ENCODE peak calls at places on chromosome 21, in nine cellular contexts. One of them, this sample, is unnamed.

GRCh38 chr21:26934383-26934782 is 32.5 kb downstream of the ADAMTS5 start:
- DNase-seq in NCI-H446 treated with DMSO at 0.1 percent for 48 hours: no peak
- DNase-seq in fibroblast of the conjunctiva: no peak
- DNase-seq in NCI-H2029 treated with DMSO at 0.1 percent for 48 hours: no peak
- DNase-seq in DND-41: no peak
- DNase-seq in myocyte: no peak
- DNase-seq in fibroblast of lung: no peak
- DNase-seq in A673: no peak
- DNase-seq in hippocampal formation: no peak
- DNase-seq in this sample: no peak

GRCh38 chr21:26405071-26405470 is 168.0 kb downstream of the CYYR1 start:
- DNase-seq in myocyte: peak; percentile 38
- DNase-seq in NCI-H446 treated with DMSO at 0.1 percent for 48 hours: no peak
- DNase-seq in hippocampal formation: no peak
- DNase-seq in NCI-H2029 treated with DMSO at 0.1 percent for 48 hours: no peak
- DNase-seq in fibroblast of the conjunctiva: no peak
- DNase-seq in fibroblast of lung: peak; percentile 55
- DNase-seq in DND-41: no peak
- DNase-seq in A673: peak; percentile 40
- DNase-seq in this sample: no peak

GRCh38 chr21:26572668-26573381 is at the start of gene CYYR1:
- DNase-seq in hippocampal formation: no peak
- DNase-seq in fibroblast of the conjunctiva: no peak
- DNase-seq in fibroblast of lung: peak; percentile 29
- DNase-seq in myocyte: peak; percentile 27
- DNase-seq in A673: peak; percentile 88
- DNase-seq in NCI-H2029 treated with DMSO at 0.1 percent for 48 hours: no peak
- DNase-seq in DND-41: no peak
- DNase-seq in NCI-H446 treated with DMSO at 0.1 percent for 48 hours: peak; percentile 13
- DNase-seq in this sample: no peak

GRCh38 chr21:34915364-34915834 is 133.7 kb downstream of the RUNX1 start:
- DNase-seq in NCI-H2029 treated with DMSO at 0.1 percent for 48 hours: no peak
- DNase-seq in fibroblast of the conjunctiva: no peak
- DNase-seq in hippocampal formation: no peak
- DNase-seq in myocyte: no peak
- DNase-seq in NCI-H446 treated with DMSO at 0.1 percent for 48 hours: no peak
- DNase-seq in DND-41: no peak
- DNase-seq in fibroblast of lung: peak; percentile 78
- DNase-seq in A673: no peak
- DNase-seq in this sample: no peak

GRCh38 chr21:26388731-26389231 is 184.3 kb downstream of the CYYR1 start:
- DNase-seq in fibroblast of the conjunctiva: no peak
- DNase-seq in NCI-H446 treated with DMSO at 0.1 percent for 48 hours: no peak
- DNase-seq in DND-41: no peak
- DNase-seq in fibroblast of lung: peak; percentile 57
- DNase-seq in myocyte: peak; percentile 44
- DNase-seq in NCI-H2029 treated with DMSO at 0.1 percent for 48 hours: no peak
- DNase-seq in hippocampal formation: no peak
- DNase-seq in A673: peak; percentile 51
- DNase-seq in this sample: no peak

GRCh38 chr21:37532868-37533780 is 166.6 kb downstream of the DYRK1A start:
- DNase-seq in myocyte: peak; percentile 59
- DNase-seq in fibroblast of lung: peak; percentile 76
- DNase-seq in NCI-H2029 treated with DMSO at 0.1 percent for 48 hours: no peak
- DNase-seq in A673: peak; percentile 24
- DNase-seq in fibroblast of the conjunctiva: no peak
- DNase-seq in NCI-H446 treated with DMSO at 0.1 percent for 48 hours: no peak
- DNase-seq in DND-41: no peak
- DNase-seq in hippocampal formation: no peak
- DNase-seq in this sample: no peak

GRCh38 chr21:45317401-45318145 is 29.9 kb upstream of the POFUT2 start:
- DNase-seq in fibroblast of the conjunctiva: no peak
- DNase-seq in DND-41: no peak
- DNase-seq in hippocampal formation: no peak
- DNase-seq in NCI-H446 treated with DMSO at 0.1 percent for 48 hours: no peak
- DNase-seq in A673: no peak
- DNase-seq in myocyte: peak; percentile 79
- DNase-seq in fibroblast of lung: peak; percentile 89
- DNase-seq in NCI-H2029 treated with DMSO at 0.1 percent for 48 hours: no peak
- DNase-seq in this sample: no peak

GRCh38 chr21:15401331-15401730 is 328.5 kb upstream of the USP25 start:
- DNase-seq in DND-41: no peak
- DNase-seq in myocyte: no peak
- DNase-seq in fibroblast of the conjunctiva: no peak
- DNase-seq in fibroblast of lung: no peak
- DNase-seq in hippocampal formation: no peak
- DNase-seq in NCI-H2029 treated with DMSO at 0.1 percent for 48 hours: no peak
- DNase-seq in A673: no peak
- DNase-seq in NCI-H446 treated with DMSO at 0.1 percent for 48 hours: no peak
- DNase-seq in this sample: no peak

GRCh38 chr21:43591468-43592050 is 67.7 kb downstream of the HSF2BP start:
- DNase-seq in DND-41: no peak
- DNase-seq in hippocampal formation: no peak
- DNase-seq in fibroblast of the conjunctiva: peak; percentile 60
- DNase-seq in fibroblast of lung: no peak
- DNase-seq in NCI-H446 treated with DMSO at 0.1 percent for 48 hours: no peak
- DNase-seq in myocyte: no peak
- DNase-seq in NCI-H2029 treated with DMSO at 0.1 percent for 48 hours: no peak
- DNase-seq in A673: no peak
- DNase-seq in this sample: no peak

GRCh38 chr21:35257413-35257812 is 208.3 kb upstream of the RUNX1 start:
- DNase-seq in DND-41: no peak
- DNase-seq in hippocampal formation: no peak
- DNase-seq in NCI-H2029 treated with DMSO at 0.1 percent for 48 hours: peak; percentile 84
- DNase-seq in fibroblast of the conjunctiva: peak; percentile 93
- DNase-seq in NCI-H446 treated with DMSO at 0.1 percent for 48 hours: no peak
- DNase-seq in A673: peak; percentile 18
- DNase-seq in fibroblast of lung: peak; percentile 95
- DNase-seq in myocyte: peak; percentile 94
- DNase-seq in this sample: no peak

GRCh38 chr21:42937960-42938580 is 12.6 kb upstream of the ERVH48-1 start:
- DNase-seq in hippocampal formation: no peak
- DNase-seq in DND-41: no peak
- DNase-seq in NCI-H2029 treated with DMSO at 0.1 percent for 48 hours: no peak
- DNase-seq in fibroblast of lung: no peak
- DNase-seq in A673: no peak
- DNase-seq in NCI-H446 treated with DMSO at 0.1 percent for 48 hours: no peak
- DNase-seq in myocyte: no peak
- DNase-seq in fibroblast of the conjunctiva: no peak
- DNase-seq in this sample: no peak

GRCh38 chr21:42777064-42777756 is 102.1 kb downstream of the WDR4 start:
- DNase-seq in NCI-H2029 treated with DMSO at 0.1 percent for 48 hours: no peak
- DNase-seq in myocyte: no peak
- DNase-seq in A673: no peak
- DNase-seq in DND-41: no peak
- DNase-seq in fibroblast of lung: no peak
- DNase-seq in NCI-H446 treated with DMSO at 0.1 percent for 48 hours: no peak
- DNase-seq in fibroblast of the conjunctiva: no peak
- DNase-seq in hippocampal formation: no peak
- DNase-seq in this sample: no peak

GRCh38 chr21:36695671-36696389 is 3.1 kb upstream of the SIM2 start:
- DNase-seq in A673: no peak
- DNase-seq in NCI-H2029 treated with DMSO at 0.1 percent for 48 hours: no peak
- DNase-seq in fibroblast of the conjunctiva: no peak
- DNase-seq in DND-41: no peak
- DNase-seq in myocyte: no peak
- DNase-seq in fibroblast of lung: no peak
- DNase-seq in hippocampal formation: no peak
- DNase-seq in NCI-H446 treated with DMSO at 0.1 percent for 48 hours: no peak
- DNase-seq in this sample: no peak

GRCh38 chr21:45866473-45867010 is 115.0 kb upstream of the COL6A1 start:
- DNase-seq in A673: no peak
- DNase-seq in fibroblast of lung: no peak
- DNase-seq in fibroblast of the conjunctiva: no peak
- DNase-seq in myocyte: no peak
- DNase-seq in hippocampal formation: no peak
- DNase-seq in NCI-H2029 treated with DMSO at 0.1 percent for 48 hours: no peak
- DNase-seq in NCI-H446 treated with DMSO at 0.1 percent for 48 hours: no peak
- DNase-seq in DND-41: no peak
- DNase-seq in this sample: no peak

GRCh38 chr21:42289926-42290325 is 25.3 kb downstream of the TFF3 start:
- DNase-seq in hippocampal formation: peak; percentile 13
- DNase-seq in myocyte: no peak
- DNase-seq in NCI-H446 treated with DMSO at 0.1 percent for 48 hours: no peak
- DNase-seq in fibroblast of the conjunctiva: no peak
- DNase-seq in A673: no peak
- DNase-seq in NCI-H2029 treated with DMSO at 0.1 percent for 48 hours: no peak
- DNase-seq in DND-41: no peak
- DNase-seq in fibroblast of lung: no peak
- DNase-seq in this sample: no peak

GRCh38 chr21:16308269-16308668 is 578.5 kb downstream of the USP25 start:
- DNase-seq in A673: no peak
- DNase-seq in fibroblast of lung: peak; percentile 81
- DNase-seq in NCI-H2029 treated with DMSO at 0.1 percent for 48 hours: no peak
- DNase-seq in hippocampal formation: no peak
- DNase-seq in fibroblast of the conjunctiva: no peak
- DNase-seq in DND-41: no peak
- DNase-seq in myocyte: no peak
- DNase-seq in NCI-H446 treated with DMSO at 0.1 percent for 48 hours: no peak
- DNase-seq in this sample: no peak

GRCh38 chr21:45117314-45117713 is 42.9 kb downstream of the ADARB1 start:
- DNase-seq in myocyte: no peak
- DNase-seq in hippocampal formation: no peak
- DNase-seq in fibroblast of lung: no peak
- DNase-seq in NCI-H446 treated with DMSO at 0.1 percent for 48 hours: no peak
- DNase-seq in fibroblast of the conjunctiva: no peak
- DNase-seq in NCI-H2029 treated with DMSO at 0.1 percent for 48 hours: no peak
- DNase-seq in DND-41: no peak
- DNase-seq in A673: no peak
- DNase-seq in this sample: no peak

GRCh38 chr21:45655071-45655470 is 11.5 kb downstream of the PCBP3 start:
- DNase-seq in fibroblast of lung: peak; percentile 67
- DNase-seq in fibroblast of the conjunctiva: peak; percentile 47
- DNase-seq in myocyte: no peak
- DNase-seq in hippocampal formation: no peak
- DNase-seq in NCI-H2029 treated with DMSO at 0.1 percent for 48 hours: no peak
- DNase-seq in DND-41: no peak
- DNase-seq in NCI-H446 treated with DMSO at 0.1 percent for 48 hours: no peak
- DNase-seq in A673: peak; percentile 42
- DNase-seq in this sample: no peak

GRCh38 chr21:44704636-44705001 is 6.8 kb downstream of the TSPEAR start:
- DNase-seq in myocyte: no peak
- DNase-seq in fibroblast of lung: no peak
- DNase-seq in fibroblast of the conjunctiva: no peak
- DNase-seq in NCI-H446 treated with DMSO at 0.1 percent for 48 hours: no peak
- DNase-seq in DND-41: no peak
- DNase-seq in hippocampal formation: no peak
- DNase-seq in NCI-H2029 treated with DMSO at 0.1 percent for 48 hours: no peak
- DNase-seq in A673: no peak
- DNase-seq in this sample: peak; percentile 26

GRCh38 chr21:44583800-44584147 is 3.4 kb upstream of the KRTAP10-5 start:
- DNase-seq in NCI-H2029 treated with DMSO at 0.1 percent for 48 hours: no peak
- DNase-seq in fibroblast of lung: no peak
- DNase-seq in DND-41: no peak
- DNase-seq in NCI-H446 treated with DMSO at 0.1 percent for 48 hours: no peak
- DNase-seq in myocyte: no peak
- DNase-seq in A673: no peak
- DNase-seq in hippocampal formation: no peak
- DNase-seq in fibroblast of the conjunctiva: no peak
- DNase-seq in this sample: no peak

GRCh38 chr21:43348801-43349261 is 78.1 kb downstream of the SIK1 start:
- DNase-seq in fibroblast of lung: no peak
- DNase-seq in NCI-H2029 treated with DMSO at 0.1 percent for 48 hours: no peak
- DNase-seq in hippocampal formation: no peak
- DNase-seq in DND-41: no peak
- DNase-seq in myocyte: no peak
- DNase-seq in NCI-H446 treated with DMSO at 0.1 percent for 48 hours: no peak
- DNase-seq in fibroblast of the conjunctiva: no peak
- DNase-seq in A673: no peak
- DNase-seq in this sample: no peak